ENCODE peak calls at places on chromosomes 3 and 15, in four cellular contexts. H is A549, L is neural progenitor cell, J is body of pancreas. F is an unnamed sample. For H3K4me1, the result is how much of the 10 kb centered on the place peaks cover.

GRCh38 chr3:38878650-38879049 is 62.6 kb upstream of the SCN10A start:
- DNase-seq in H (no peak), L (no peak), J (no peak), F (no peak)

GRCh38 chr3:25552251-25552650 is 112.5 kb downstream of the TOP2B start:
- DNase-seq in H (no peak), L (no peak), J (no peak), F (no peak)

GRCh38 chr3:197009532-197010019 is 20.0 kb downstream of the MELTF start:
- DNase-seq in H (no peak), L (no peak), J (no peak), F (no peak)

GRCh38 chr3:37709946-37710345 is 151.7 kb upstream of the CTDSPL start:
- DNase-seq in H (no peak), L (no peak), J (no peak), F (no peak)

GRCh38 chr3:193593666-193594025 is 638 bp downstream of the OPA1 start:
- DNase-seq in H (peak), L (peak), J (no peak), F (peak)

GRCh38 chr3:87041191-87041590 is 50.2 kb upstream of the VGLL3 start:
- DNase-seq in H (no peak), L (no peak), J (no peak), F (no peak)

GRCh38 chr3:72901840-72902239 is 14.0 kb downstream of the GXYLT2 start:
- DNase-seq in H (no peak), L (no peak), J (no peak), F (no peak)

GRCh38 chr3:9820944-9821343 is 10.9 kb downstream of the TTLL3 start:
- DNase-seq in H (no peak), L (peak), J (no peak), F (no peak)

GRCh38 chr3:127697531-127698240 is 24.9 kb downstream of the ABTB1 start:
- DNase-seq in H (peak), L (peak), J (peak), F (peak)

GRCh38 chr3:23202203-23202920 is 765 bp upstream of the UBE2E2 start:
- DNase-seq in H (no peak), L (no peak), J (no peak), F (no peak)

GRCh38 chr3:45765286-45765851 is 31.0 kb downstream of the SLC6A20 start:
- DNase-seq in H (no peak), L (no peak), J (no peak), F (no peak)

GRCh38 chr3:141275973-141276372 is 44.3 kb downstream of the PXYLP1 start:
- DNase-seq in H (peak), L (no peak), J (no peak), F (no peak)

GRCh38 chr15:100947760-100948429 is 28.7 kb downstream of the LRRK1 start:
- DNase-seq in H (no peak), L (no peak), J (no peak), F (no peak)

GRCh38 chr3:141941093-141941492 is 64.7 kb downstream of the ATP1B3 start:
- DNase-seq in H (no peak), L (no peak), J (no peak), F (no peak)

GRCh38 chr3:145942052-145942451 is 218.9 kb downstream of the PLOD2 start:
- DNase-seq in H (no peak), L (no peak), J (no peak), F (no peak)

GRCh38 chr3:55538158-55538557 is 51.1 kb upstream of the WNT5A start:
- DNase-seq in H (no peak), L (peak), J (no peak), F (no peak)

GRCh38 chr15:62549345-62549970 is 384.4 kb upstream of the C2CD4B start:
- DNase-seq in H (peak), L (peak), J (peak), F (peak)

GRCh38 chr3:148873928-148874326 is 8.8 kb downstream of the CPA3 start:
- DNase-seq in H (no peak), L (no peak), J (no peak), F (peak)

GRCh38 chr3:79767953-79768282 is at the start of gene ROBO1:
- DNase-seq in H (no peak), L (peak), J (no peak), F (peak)

GRCh38 chr3:141485578-141486415 is 1.0 kb upstream of the RASA2 start:
- DNase-seq in H (peak), L (peak), J (no peak), F (peak)

GRCh38 chr3:46406440-46406785 is 453 bp downstream of the CCR5AS start:
- DNase-seq in H (no peak), L (no peak), J (no peak), F (no peak)

GRCh38 chr15:95323798-95324197 is 1006.7 kb upstream of the NR2F2 start:
- DNase-seq in H (no peak), L (no peak), J (no peak), F (no peak)

GRCh38 chr3:81891056-81891455 is 129.6 kb upstream of the GBE1 start:
- DNase-seq in H (no peak), L (no peak), J (no peak), F (no peak)

GRCh38 chr3:195221015-195221853 is 49.7 kb downstream of the XXYLT1 start:
- DNase-seq in H (no peak), L (no peak), J (no peak), F (no peak)

GRCh38 chr3:42819351-42819965 is 10.2 kb downstream of the ACKR2 start:
- DNase-seq in H (no peak), L (peak), J (peak), F (no peak)

GRCh38 chr15:57017024-57017423 is 98.6 kb downstream of the TCF12 start:
- DNase-seq in H (no peak), L (peak), J (no peak), F (peak)

DNA sequence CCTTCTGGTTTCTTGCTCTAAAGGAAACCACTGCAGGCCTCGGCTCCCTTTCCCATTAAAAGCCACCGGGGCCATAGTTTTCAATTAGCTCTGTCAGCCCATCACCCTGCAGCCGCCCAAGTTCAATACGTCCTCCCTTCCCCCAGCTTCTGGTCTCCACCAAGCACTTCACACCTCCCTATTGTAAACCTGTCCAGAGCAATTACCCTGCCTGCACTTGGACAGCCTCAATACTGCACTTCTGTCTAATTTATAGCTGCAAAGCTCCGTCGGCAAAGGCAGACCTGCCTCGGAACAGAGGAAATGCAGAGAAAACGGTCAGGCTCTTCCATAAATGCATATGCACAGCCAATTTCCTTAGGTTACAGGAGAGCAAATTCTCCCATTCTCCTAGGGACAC is 21.9 kb downstream of the LRIG1 start:
- DNase-seq in H (no peak), L (no peak), J (no peak), F (no peak)
- H3K4me1 ChIP-seq in H (under half), L (half or more), J (half or more), F (under half)

DNA sequence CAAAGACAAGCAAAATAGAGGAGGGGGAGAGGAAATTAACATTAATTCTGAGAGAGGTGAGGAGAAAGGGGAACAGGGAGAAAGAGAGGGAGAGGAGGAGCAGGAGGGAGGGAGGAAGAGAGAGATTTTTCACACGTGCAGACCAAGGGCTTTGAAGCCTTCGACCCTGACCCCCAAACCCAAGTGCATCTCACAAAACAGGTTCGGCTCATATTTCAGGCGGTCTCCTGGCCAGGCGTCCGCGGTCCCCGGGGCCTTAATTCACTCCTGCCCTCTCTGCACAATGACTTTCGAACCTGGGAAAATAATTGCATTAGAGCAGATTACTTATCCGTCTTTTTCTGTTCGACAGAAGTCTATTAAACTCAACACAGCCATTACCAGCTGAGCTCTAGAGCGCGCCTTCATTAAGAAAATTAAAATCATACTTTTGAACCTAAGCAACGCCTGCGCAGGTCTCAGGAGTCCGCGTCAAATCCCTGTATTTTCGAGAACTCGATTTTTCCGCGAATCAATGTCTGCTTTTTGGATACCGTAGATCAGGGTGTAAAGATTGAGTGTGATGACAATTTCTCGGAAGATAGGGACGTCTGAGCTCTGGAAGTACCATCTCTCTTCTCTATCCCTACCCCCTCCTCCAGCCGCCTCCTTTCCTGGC is 220.7 kb downstream of the MEIS2 start:
- DNase-seq in H (no peak), L (peak), J (no peak), F (no peak)
- H3K27ac ChIP-seq in H (no peak), L (no peak), J (no peak), F (no peak)

GRCh38 chr3:50230833-50231125 is 5.2 kb upstream of the GNAI2 start:
- DNase-seq in H (no peak), L (no peak), J (no peak), F (no peak)
- H3K4me1 ChIP-seq in H (under half), L (under half), J (under half), F (under half)

GRCh38 chr15:89136084-89136806 is 48.0 kb downstream of the ABHD2 start:
- DNase-seq in H (no peak), L (no peak), J (no peak), F (no peak)
- H3K27ac ChIP-seq in H (no peak), L (no peak), J (peak), F (no peak)

GRCh38 chr15:58743161-58743502 is 6.4 kb downstream of the ADAM10 start:
- DNase-seq in H (no peak), L (no peak), J (no peak), F (no peak)
- H3K4me1 ChIP-seq in H (half or more), L (under half), J (under half), F (under half)

DNA sequence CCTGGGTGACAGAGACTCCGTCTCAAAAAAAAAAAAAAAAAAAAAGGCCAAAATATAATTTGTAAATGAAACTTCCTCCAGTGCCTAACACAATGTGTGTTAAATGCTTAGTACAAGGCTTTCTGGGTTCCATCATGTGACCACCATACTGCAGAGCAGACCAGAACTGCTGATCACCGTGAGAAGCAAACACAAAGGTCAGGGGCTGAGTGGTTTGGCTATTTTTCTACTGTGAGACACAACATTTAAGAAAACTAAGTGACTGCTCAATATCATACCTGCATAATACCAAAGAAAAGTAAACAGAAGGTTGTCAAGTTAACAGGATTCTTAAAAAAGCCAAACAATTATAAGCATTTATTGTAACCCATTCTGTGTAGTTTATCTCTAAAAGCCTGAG is 13.2 kb downstream of the ABCC5 start:
- DNase-seq in H (no peak), L (no peak), J (no peak), F (no peak)
- H3K27ac ChIP-seq in H (no peak), L (no peak), J (no peak), F (no peak)

GRCh38 chr15:90595760-90596155 is 66.0 kb downstream of the CRTC3 start:
- DNase-seq in H (no peak), L (no peak), J (no peak), F (no peak)

GRCh38 chr15:90593469-90594158 is 63.9 kb downstream of the CRTC3 start:
- DNase-seq in H (no peak), L (no peak), J (no peak), F (no peak)

GRCh38 chr15:90592144-90592887 is 62.6 kb downstream of the CRTC3 start:
- DNase-seq in H (no peak), L (no peak), J (no peak), F (no peak)

GRCh38 chr15:90596943-90597342 is 67.2 kb downstream of the CRTC3 start:
- DNase-seq in H (no peak), L (no peak), J (no peak), F (no peak)

DNA sequence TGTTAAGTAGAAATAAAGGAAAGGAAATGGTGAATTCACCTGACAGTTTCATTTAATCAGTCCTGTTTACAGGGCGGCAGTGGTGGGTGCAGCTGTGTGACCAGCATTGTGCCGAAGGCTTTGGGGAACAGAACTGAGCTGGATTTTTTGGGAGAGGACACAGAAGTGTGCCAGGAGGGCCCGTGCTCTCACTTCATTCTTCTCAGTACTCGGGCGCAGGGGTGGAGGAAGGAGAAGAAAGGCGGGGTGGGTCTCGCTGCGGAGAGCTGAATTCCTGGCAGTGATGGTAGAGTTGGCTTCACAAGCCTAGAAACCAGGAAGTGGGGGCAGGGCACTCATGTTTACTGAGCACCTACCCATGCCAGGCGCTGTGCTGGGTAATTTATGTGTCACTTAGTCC is 64.6 kb downstream of the CRTC3 start:
- DNase-seq in H (no peak), L (no peak), J (peak), F (no peak)
- H3K4me1 ChIP-seq in H (half or more), L (under half), J (under half), F (under half)

GRCh38 chr3:155364492-155364891 is 71.0 kb upstream of the STRIT1 start:
- DNase-seq in H (no peak), L (no peak), J (no peak), F (no peak)
- H3K27ac ChIP-seq in H (no peak), L (peak), J (no peak), F (no peak)

GRCh38 chr3:41213563-41213962 is 14.3 kb downstream of the CTNNB1 start:
- DNase-seq in H (no peak), L (no peak), J (no peak), F (no peak)
- H3K4me1 ChIP-seq in H (under half), L (under half), J (under half), F (under half)

F was measured in SJCRH30.